ENCODE peak calls at places on chromosomes 1 and 21, in eight cellular contexts. A is A549, S is ovary, M is breast epithelium, B is testis, T is Peyer's patch, K is uterus, Z is body of pancreas. V is an unnamed sample.

GRCh38 chr1:169595764-169596711 is 9.8 kb upstream of the F5 start:
- DNase-seq in A (no peak), S (no peak), M (no peak), B (peak; percentile 18), T (no peak), K (no peak), Z (no peak), V (no peak)

GRCh38 chr1:12580054-12580887 is 37.7 kb downstream of the DHRS3 start:
- DNase-seq in A (no peak), S (no peak), M (peak; percentile 66), B (no peak), T (no peak), K (no peak), Z (no peak), V (no peak)

GRCh38 chr21:33949516-33950424 is 34.2 kb upstream of the ATP5PO start:
- DNase-seq in A (no peak), S (no peak), M (no peak), B (no peak), T (no peak), K (no peak), Z (no peak), V (no peak)

GRCh38 chr1:43783671-43784205 is 76.4 kb downstream of the ST3GAL3 start:
- DNase-seq in A (peak; percentile 40), S (no peak), M (peak; percentile 73), B (no peak), T (no peak), K (no peak), Z (no peak), V (no peak)

GRCh38 chr1:243745361-243745760 is 104.7 kb downstream of the AKT3 start:
- DNase-seq in A (no peak), S (no peak), M (no peak), B (no peak), T (no peak), K (no peak), Z (no peak), V (no peak)

GRCh38 chr1:30803562-30803961 is 46.0 kb upstream of the LAPTM5 start:
- DNase-seq in A (no peak), S (no peak), M (no peak), B (no peak), T (no peak), K (no peak), Z (no peak), V (no peak)

GRCh38 chr1:234950598-234950997 is 178.0 kb downstream of the TOMM20 start:
- DNase-seq in A (no peak), S (no peak), M (no peak), B (no peak), T (no peak), K (no peak), Z (no peak), V (no peak)

GRCh38 chr1:24022611-24023359 is 42.7 kb upstream of the SRSF10 start:
- DNase-seq in A (peak; percentile 79), S (no peak), M (no peak), B (no peak), T (peak; percentile 64), K (peak; percentile 61), Z (no peak), V (peak; percentile 37)

GRCh38 chr1:31394628-31395193 is 18.3 kb upstream of the SERINC2 start:
- DNase-seq in A (peak; percentile 78), S (peak; percentile 86), M (peak; percentile 88), B (peak; percentile 91), T (peak; percentile 94), K (peak; percentile 70), Z (peak; percentile 89), V (peak; percentile 92)

GRCh38 chr1:167138703-167139102 is 44.8 kb downstream of the STYXL2 start:
- DNase-seq in A (no peak), S (no peak), M (no peak), B (no peak), T (no peak), K (no peak), Z (no peak), V (no peak)

GRCh38 chr1:230865062-230865817 is 3.1 kb downstream of the C1orf198 start:
- DNase-seq in A (no peak), S (no peak), M (no peak), B (no peak), T (no peak), K (no peak), Z (no peak), V (no peak)

GRCh38 chr21:41250519-41250918 is 66.1 kb upstream of the FAM3B start:
- DNase-seq in A (no peak), S (no peak), M (peak; percentile 79), B (no peak), T (no peak), K (no peak), Z (peak; percentile 39), V (no peak)

GRCh38 chr1:229848762-229849677 is 218.0 kb upstream of the GALNT2 start:
- DNase-seq in A (peak; percentile 48), S (no peak), M (no peak), B (no peak), T (no peak), K (no peak), Z (peak; percentile 23), V (no peak)

GRCh38 chr1:1421907-1422464 is 910 bp upstream of the ANKRD65 start:
- DNase-seq in A (no peak), S (no peak), M (no peak), B (no peak), T (no peak), K (no peak), Z (no peak), V (no peak)

GRCh38 chr21:38921511-38922215 is 115.9 kb downstream of the ETS2 start:
- DNase-seq in A (no peak), S (no peak), M (no peak), B (no peak), T (peak; percentile 43), K (peak; percentile 71), Z (no peak), V (peak; percentile 40)

GRCh38 chr21:45253180-45253579 is 34.5 kb downstream of the POFUT2 start:
- DNase-seq in A (no peak), S (no peak), M (no peak), B (no peak), T (no peak), K (no peak), Z (no peak), V (no peak)

GRCh38 chr1:174217787-174218574 is 58.7 kb downstream of the RABGAP1L start:
- DNase-seq in A (peak; percentile 21), S (no peak), M (no peak), B (no peak), T (no peak), K (no peak), Z (no peak), V (no peak)

GRCh38 chr1:211469938-211470529 is 21.9 kb downstream of the RD3 start:
- DNase-seq in A (peak; percentile 83), S (peak; percentile 84), M (peak; percentile 84), B (peak; percentile 94), T (peak; percentile 87), K (peak; percentile 77), Z (peak; percentile 93), V (peak; percentile 88)

GRCh38 chr1:211472724-211473123 is 19.2 kb downstream of the RD3 start:
- DNase-seq in A (no peak), S (no peak), M (no peak), B (no peak), T (no peak), K (no peak), Z (no peak), V (no peak)

GRCh38 chr1:211474426-211474825 is 17.5 kb downstream of the RD3 start:
- DNase-seq in A (no peak), S (peak; percentile 28), M (no peak), B (peak; percentile 76), T (no peak), K (no peak), Z (no peak), V (no peak)

GRCh38 chr1:211476200-211476849 is 15.6 kb downstream of the RD3 start:
- DNase-seq in A (peak; percentile 67), S (peak; percentile 33), M (peak; percentile 50), B (peak; percentile 85), T (no peak), K (peak; percentile 58), Z (peak; percentile 79), V (peak; percentile 78)

DNA sequence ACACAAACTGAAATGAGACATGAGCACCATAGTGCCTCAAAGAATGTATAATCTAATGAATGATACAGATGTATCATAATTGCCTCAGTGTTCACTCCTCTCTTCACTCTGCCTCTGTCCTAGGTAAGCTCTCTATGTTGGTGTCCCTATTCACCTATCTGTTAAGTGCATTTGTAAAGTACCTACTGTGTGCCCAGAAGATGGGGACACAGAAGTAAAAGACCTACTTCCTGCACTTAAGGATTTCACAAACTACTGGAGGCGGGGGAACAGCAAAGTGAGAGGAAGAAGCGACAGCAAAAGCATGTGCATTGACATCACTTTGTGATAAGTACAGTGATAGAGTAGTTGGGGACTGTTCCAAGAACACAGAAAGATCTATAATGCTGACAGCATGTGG is 18.1 kb downstream of the RD3 start:
- DNase-seq in A (no peak), S (no peak), M (no peak), B (no peak), T (no peak), K (no peak), Z (no peak), V (no peak)
- H3K27ac ChIP-seq in A (no peak overlapping the region), S (no peak overlapping the region), M (no peak overlapping the region), B (peak overlapping the region; percentile 2), T (peak overlapping the region; percentile 23), K (no peak overlapping the region), Z (no peak overlapping the region), V (no peak overlapping the region)

GRCh38 chr21:35045539-35046222 is 3.4 kb downstream of the RUNX1 start:
- DNase-seq in A (no peak), S (no peak), M (no peak), B (no peak), T (no peak), K (no peak), Z (no peak), V (no peak)
- TF ChIP-seq POLR2A in A (no peak), S (no peak), M (no peak), B (no peak), T (no peak), K (no peak), Z (no peak), V (no peak)

GRCh38 chr1:160494620-160495019 is 28.4 kb downstream of the SLAMF6 start:
- DNase-seq in A (no peak), S (no peak), M (no peak), B (no peak), T (no peak), K (no peak), Z (peak; percentile 19), V (no peak)
- H3K4me1 ChIP-seq in A (no peaks in the 10 kb centered on the region), S (no peaks in the 10 kb centered on the region), M (no peaks in the 10 kb centered on the region), B (no peaks in the 10 kb centered on the region), T (no peaks in the 10 kb centered on the region), K (no peaks in the 10 kb centered on the region), Z (no peaks in the 10 kb centered on the region), V (no peaks in the 10 kb centered on the region)

GRCh38 chr1:55673416-55673815 is 458.3 kb upstream of the USP24 start:
- DNase-seq in A (no peak), S (no peak), M (no peak), B (no peak), T (no peak), K (no peak), Z (no peak), V (no peak)

GRCh38 chr1:55669308-55669707 is 454.1 kb upstream of the USP24 start:
- DNase-seq in A (no peak), S (no peak), M (no peak), B (peak; percentile 27), T (no peak), K (peak; percentile 61), Z (no peak), V (no peak)

GRCh38 chr1:55670331-55671082 is 455.3 kb upstream of the USP24 start:
- DNase-seq in A (no peak), S (no peak), M (no peak), B (no peak), T (no peak), K (no peak), Z (no peak), V (no peak)
- H3K27ac ChIP-seq in A (peak overlapping the region; percentile 24), S (peak overlapping the region; percentile 52), M (no peak overlapping the region), B (peak overlapping the region; percentile 68), T (peak overlapping the region; percentile 43), K (peak overlapping the region; percentile 76), Z (no peak overlapping the region), V (peak overlapping the region; percentile 3)

GRCh38 chr1:156623946-156624813 is 5.0 kb downstream of the HAPLN2 start:
- DNase-seq in A (peak; percentile 61), S (peak; percentile 44), M (no peak), B (peak; percentile 73), T (peak; percentile 72), K (peak; percentile 63), Z (no peak), V (peak; percentile 47)
- TF ChIP-seq POLR2A in A (no peak), S (no peak), M (no peak), B (no peak), T (no peak), K (no peak), Z (no peak), V (no peak)